ENCODE peak calls at places on chromosomes 13 and 19, in seven cellular contexts. I, L, T, S, B, V and W are unnamed samples.
A peak's percentile ranks its signal among the peaks of the same experiment; 100 is the strongest.

GRCh38 chr19:29263305-29264080 is 50.5 kb upstream of the UQCRFS1 start:
- DNase-seq in V (peak; percentile 65), B (no peak), T (peak; percentile 18), S (no peak), L (no peak), I (peak; percentile 51), W (peak; percentile 55)

GRCh38 chr13:101092985-101093384 is 323.3 kb downstream of the NALCN start:
- DNase-seq in S (no peak), B (no peak), T (no peak), I (no peak), L (no peak), V (no peak), W (no peak)

GRCh38 chr13:59532405-59532804 is 631.3 kb downstream of the DIAPH3 start:
- DNase-seq in I (no peak), B (no peak), S (no peak), V (no peak), L (no peak), T (no peak), W (no peak)

GRCh38 chr19:1252818-1253513 is 4.6 kb downstream of the MIDN start:
- DNase-seq in B (peak; percentile 97), I (peak; percentile 99), L (peak; percentile 81), S (peak; percentile 96), V (peak; percentile 95), T (peak; percentile 92), W (no peak)

GRCh38 chr13:59856281-59856810 is 307.4 kb downstream of the DIAPH3 start:
- DNase-seq in I (no peak), S (no peak), L (no peak), V (no peak), B (no peak), T (no peak), W (no peak)

GRCh38 chr19:5154129-5154798 is 185.4 kb downstream of the KDM4B start:
- DNase-seq in I (peak; percentile 22), B (no peak), T (peak; percentile 57), S (peak; percentile 26), L (no peak), V (no peak), W (peak; percentile 48)

GRCh38 chr13:33355470-33355869 is 69.9 kb upstream of the STARD13 start:
- DNase-seq in S (no peak), I (peak; percentile 85), B (no peak), V (no peak), T (no peak), L (no peak), W (no peak)

GRCh38 chr19:15456871-15457700 is 7.3 kb downstream of the RASAL3 start:
- DNase-seq in T (no peak), I (no peak), V (no peak), B (no peak), L (no peak), S (no peak), W (peak; percentile 82)

GRCh38 chr19:6694147-6694815 is 24.3 kb upstream of the TNFSF14 start:
- DNase-seq in S (no peak), T (no peak), B (peak; percentile 38), L (no peak), V (no peak), I (no peak), W (no peak)

GRCh38 chr19:33472696-33473624 is 48.6 kb downstream of the PEPD start:
- DNase-seq in T (no peak), S (no peak), L (no peak), V (no peak), B (no peak), I (peak; percentile 77), W (no peak)

GRCh38 chr13:92390217-92390616 is 836.4 kb upstream of the GPC6 start:
- DNase-seq in V (no peak), B (no peak), I (no peak), T (no peak), L (no peak), S (no peak), W (no peak)

DNA sequence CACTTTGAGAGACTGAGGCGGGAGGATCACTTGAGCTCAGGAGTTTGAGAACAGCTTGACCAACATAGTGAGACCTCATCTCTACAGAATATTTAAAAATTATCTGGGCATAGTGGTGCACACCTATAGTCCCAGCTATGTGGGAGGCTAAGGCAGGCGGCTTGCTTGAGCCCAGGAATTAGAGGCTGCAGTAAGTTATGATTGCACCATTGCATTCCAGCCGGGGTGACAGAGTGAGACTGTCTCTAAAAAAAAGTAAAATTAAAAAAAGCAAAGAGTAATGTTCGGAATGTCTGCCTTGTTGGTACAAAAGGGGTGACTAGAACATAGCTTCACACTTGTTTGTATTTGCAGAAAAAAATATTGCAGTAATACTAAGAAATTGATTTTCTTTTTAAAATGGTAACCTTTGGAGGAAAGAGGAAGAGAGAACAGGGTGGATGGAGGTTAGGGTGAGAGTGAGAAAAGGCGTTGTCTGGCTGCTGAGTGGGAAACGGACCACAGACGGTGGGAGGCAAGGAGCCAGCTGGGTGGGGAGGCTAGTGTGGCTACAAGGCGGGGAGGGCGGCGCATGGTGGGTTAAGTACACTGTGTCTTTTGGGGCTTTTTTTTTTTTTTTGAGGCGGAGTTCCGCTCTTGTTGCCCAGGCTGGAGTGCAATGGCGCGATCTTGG is 10.2 kb downstream of the PPP1R14A start:
- DNase-seq in V (no peak), S (no peak), I (peak; percentile 59), T (no peak), L (no peak), B (peak; percentile 82), W (no peak)
- H3K4me1 ChIP-seq in V (peaks cover 23% of the 10 kb centered on the region), S (no peaks in the 10 kb centered on the region), I (peaks cover 3% of the 10 kb centered on the region), T (no peaks in the 10 kb centered on the region), L (peaks cover 55% of the 10 kb centered on the region), B (peaks cover 3% of the 10 kb centered on the region), W (peaks cover 1% of the 10 kb centered on the region)

DNA sequence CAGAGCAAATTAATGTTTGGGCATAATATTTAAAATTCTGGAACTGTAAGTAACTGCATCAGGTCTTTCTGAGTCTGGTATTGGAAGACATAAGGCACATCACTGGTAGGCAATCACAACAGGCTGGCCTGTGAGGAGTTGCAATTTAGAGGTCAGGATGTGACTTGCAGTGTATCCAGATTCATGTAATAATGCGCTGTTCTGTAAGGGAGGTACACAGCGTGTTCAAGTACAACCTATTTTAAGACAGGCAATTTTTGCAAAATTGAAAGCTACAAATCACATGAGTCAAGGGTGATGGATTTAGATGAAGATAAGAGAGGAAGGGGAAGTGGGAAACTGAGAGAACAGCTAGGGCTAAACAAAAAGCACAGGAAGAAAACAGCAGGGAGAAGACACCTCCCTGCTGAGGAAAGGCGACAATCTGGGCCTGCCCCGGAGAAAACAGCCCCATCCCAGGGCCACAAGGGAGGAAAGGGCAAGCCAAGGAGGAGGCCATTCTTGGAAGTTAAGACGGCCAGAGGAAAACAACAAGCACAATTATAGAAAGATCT is 138.1 kb downstream of the LACC1 start:
- DNase-seq in V (no peak), B (no peak), L (no peak), S (no peak), I (no peak), T (no peak), W (no peak)
- H3K27ac ChIP-seq in V (no peak overlapping the region), B (no peak overlapping the region), L (no peak overlapping the region), S (no peak overlapping the region), I (peak overlapping the region; percentile 84), T (no peak overlapping the region), W (no peak overlapping the region)

DNA sequence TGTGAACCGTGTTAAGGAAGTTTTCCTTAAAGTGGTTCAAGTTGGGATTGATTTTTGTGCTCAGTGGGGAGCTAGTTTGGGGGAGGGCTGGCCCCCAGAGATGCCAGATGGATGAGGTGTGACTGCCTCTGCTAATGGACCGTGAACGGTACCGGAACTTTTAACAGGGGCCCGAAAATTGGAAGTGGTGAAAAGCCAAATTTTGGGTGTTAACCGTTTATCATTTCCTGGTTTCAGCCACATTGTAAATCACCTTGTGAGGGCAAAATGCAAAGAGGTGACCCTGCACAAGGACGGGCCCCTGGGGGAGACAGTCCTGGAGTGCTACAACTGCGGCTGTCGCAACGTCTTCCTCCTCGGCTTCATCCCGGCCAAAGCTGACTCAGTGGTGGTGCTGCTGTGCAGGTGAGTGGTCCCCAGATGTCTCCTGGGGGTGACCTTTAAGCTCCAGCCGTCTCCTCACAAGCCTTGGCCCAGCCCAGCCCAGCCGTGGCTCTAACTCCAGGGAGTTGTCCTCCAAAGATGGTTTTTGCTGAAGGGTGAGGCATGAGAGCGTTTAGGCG is 18.2 kb downstream of the UPF1 start:
- DNase-seq in L (no peak), T (no peak), I (no peak), B (no peak), S (no peak), V (no peak), W (no peak)
- H3K4me1 ChIP-seq in L (peaks cover 66% of the 10 kb centered on the region), T (no peaks in the 10 kb centered on the region), I (no peaks in the 10 kb centered on the region), B (no peaks in the 10 kb centered on the region), S (peaks cover 33% of the 10 kb centered on the region), V (peaks cover 51% of the 10 kb centered on the region), W (no peaks in the 10 kb centered on the region)

GRCh38 chr13:44710576-44710975 is 134.4 kb upstream of the TSC22D1 start:
- DNase-seq in B (no peak), L (no peak), S (no peak), I (peak; percentile 86), V (no peak), T (no peak), W (no peak)
- H3K27ac ChIP-seq in B (peak overlapping the region; percentile 76), L (no peak overlapping the region), S (no peak overlapping the region), I (no peak overlapping the region), V (no peak overlapping the region), T (no peak overlapping the region), W (no peak overlapping the region)

DNA sequence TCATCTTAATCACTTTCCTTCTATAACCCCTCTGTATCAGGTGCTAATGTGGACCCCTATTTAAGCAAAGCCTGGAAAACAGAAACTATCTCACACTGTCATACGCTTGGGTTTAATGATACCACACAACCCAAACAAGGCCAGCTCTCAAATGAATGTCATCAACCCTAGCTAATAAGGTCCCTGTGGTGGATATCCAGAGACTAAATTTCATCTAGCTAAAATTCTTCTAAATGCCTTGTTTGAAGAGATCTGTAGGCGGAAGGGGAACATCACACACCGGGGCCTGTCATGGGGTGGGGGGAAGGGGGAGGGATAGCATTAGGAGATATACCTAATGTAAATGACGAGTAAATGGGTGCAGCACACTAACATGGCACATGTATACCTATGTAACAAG is 95.5 kb downstream of the FOXO1 start:
- DNase-seq in S (no peak), L (no peak), I (no peak), B (no peak), T (no peak), V (no peak), W (no peak)
- H3K4me1 ChIP-seq in S (peaks cover 4% of the 10 kb centered on the region), L (peaks cover 68% of the 10 kb centered on the region), I (peaks cover 5% of the 10 kb centered on the region), B (peaks cover 6% of the 10 kb centered on the region), T (no peaks in the 10 kb centered on the region), V (peaks cover 50% of the 10 kb centered on the region), W (peaks cover 6% of the 10 kb centered on the region)

DNA sequence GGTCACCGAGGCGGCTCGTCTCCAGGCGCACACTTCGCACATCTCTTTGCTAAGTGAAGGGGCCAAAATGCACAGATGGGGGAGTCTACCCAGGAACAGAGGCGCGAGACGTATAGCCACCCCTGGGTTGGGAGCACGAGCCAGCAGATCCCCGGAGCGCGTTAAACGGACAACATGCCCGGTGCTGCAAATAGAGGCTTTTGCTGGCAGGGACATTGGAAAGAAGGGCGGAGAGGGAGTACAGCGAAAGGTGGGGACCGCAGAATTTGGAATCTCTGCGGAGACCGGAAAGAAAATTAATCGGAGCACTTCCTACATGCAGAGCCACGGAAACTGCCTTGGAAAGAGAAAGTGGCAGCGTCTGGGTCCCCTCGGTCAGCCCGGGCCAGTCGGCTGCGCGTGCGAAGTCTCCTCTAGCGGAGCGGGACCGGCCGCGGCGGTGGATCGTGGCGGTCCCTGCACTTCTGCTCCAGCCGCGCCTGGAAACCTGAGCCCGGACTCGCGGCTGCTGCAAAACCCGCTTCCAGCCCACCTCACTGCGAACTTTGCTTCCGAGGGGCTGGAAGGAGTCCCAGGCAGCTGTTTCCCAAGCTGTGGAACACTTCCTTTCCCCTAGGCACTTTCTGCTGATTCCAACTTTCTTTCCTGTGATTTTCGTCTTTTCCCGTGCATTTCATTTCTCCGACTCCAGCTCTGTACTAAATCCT is 791 bp upstream of the PCDH9 start:
- DNase-seq in T (peak; percentile 18), L (no peak), V (no peak), S (peak; percentile 32), I (peak; percentile 79), B (peak; percentile 67), W (no peak)
- H3K27ac ChIP-seq in T (peak overlapping the region; percentile 73), L (peak overlapping the region; percentile 87), V (peak overlapping the region; percentile 98), S (peak overlapping the region; percentile 63), I (peak overlapping the region; percentile 74), B (peak overlapping the region; percentile 28), W (no peak overlapping the region)